ENCODE peak calls at places on chromosome 15, in five cellular contexts. W, V, A, L and R are unnamed samples.

GRCh38 chr15:61530769-61531168 is 301.7 kb upstream of the RORA start:
- DNase-seq in L (peak; percentile 1), W (no peak), A (no peak), V (no peak), R (no peak)

GRCh38 chr15:73368301-73369072 is at the start of gene HCN4:
- DNase-seq in V (no peak), L (no peak), W (no peak), A (peak; percentile 39), R (no peak)

GRCh38 chr15:39025331-39025730 is 460.7 kb upstream of the RASGRP1 start:
- DNase-seq in A (no peak), V (no peak), W (no peak), L (no peak), R (no peak)

GRCh38 chr15:74302821-74303359 is 64.6 kb downstream of the CYP11A1 start:
- DNase-seq in W (peak; percentile 69), A (no peak), L (peak; percentile 53), V (no peak), R (no peak)

GRCh38 chr15:62262305-62262941 is 97.3 kb upstream of the C2CD4B start:
- DNase-seq in A (no peak), V (no peak), L (no peak), W (no peak), R (no peak)

GRCh38 chr15:67241132-67241855 is 13.2 kb downstream of the AAGAB start:
- DNase-seq in A (no peak), W (no peak), L (no peak), V (no peak), R (no peak)

GRCh38 chr15:67110400-67110799 is 45.0 kb downstream of the SMAD3 start:
- DNase-seq in V (no peak), W (no peak), L (no peak), A (peak; percentile 18), R (no peak)

GRCh38 chr15:101528917-101529299 is 39.4 kb upstream of the PCSK6 start:
- DNase-seq in W (no peak), A (no peak), L (no peak), V (no peak), R (no peak)

GRCh38 chr15:33243869-33244268 is 49.4 kb upstream of the FMN1 start:
- DNase-seq in W (no peak), L (peak; percentile 3), V (peak; percentile 48), A (no peak), R (no peak)

GRCh38 chr15:80679805-80680175 is 15.3 kb upstream of the ABHD17C start:
- DNase-seq in L (no peak), A (no peak), V (no peak), W (no peak), R (no peak)

GRCh38 chr15:79874242-79874641 is 22.6 kb downstream of the MTHFS start:
- DNase-seq in V (no peak), L (no peak), W (no peak), A (no peak), R (no peak)

GRCh38 chr15:99095626-99096025 is 9.3 kb upstream of the SYNM start:
- DNase-seq in L (no peak), W (no peak), A (no peak), V (no peak), R (no peak)

GRCh38 chr15:31447893-31448634 is 121.4 kb downstream of the KLF13 start:
- DNase-seq in W (no peak), V (no peak), A (no peak), L (no peak), R (no peak)

GRCh38 chr15:48109856-48110531 is 10.8 kb upstream of the SLC24A5 start:
- DNase-seq in W (no peak), V (no peak), A (no peak), L (no peak), R (no peak)

GRCh38 chr15:52672661-52673060 is 6.5 kb downstream of the ATOSA start:
- DNase-seq in L (no peak), W (no peak), V (no peak), A (no peak), R (no peak)

GRCh38 chr15:23022156-23022555 is 17.2 kb downstream of the TUBGCP5 start:
- DNase-seq in L (no peak), A (no peak), W (no peak), V (no peak), R (no peak)

GRCh38 chr15:40122239-40122638 is 13.6 kb upstream of the BMF start:
- DNase-seq in L (no peak), A (no peak), V (no peak), W (no peak), R (no peak)

GRCh38 chr15:67097893-67098740 is 32.7 kb downstream of the SMAD3 start:
- DNase-seq in V (peak; percentile 91), A (no peak), L (peak; percentile 88), W (no peak), R (no peak)

GRCh38 chr15:50786871-50787270 is 21.4 kb upstream of the SPPL2A start:
- DNase-seq in W (no peak), L (no peak), A (no peak), V (no peak), R (no peak)

GRCh38 chr15:80090879-80091503 is 31.5 kb downstream of the ZFAND6 start:
- DNase-seq in V (no peak), L (peak; percentile 16), W (no peak), A (no peak), R (no peak)

GRCh38 chr15:95025924-95026728 is 794.8 kb downstream of the MCTP2 start:
- DNase-seq in A (no peak), W (peak; percentile 73), L (peak; percentile 76), V (no peak), R (no peak)

GRCh38 chr15:92164327-92165000 is 229.2 kb upstream of the ST8SIA2 start:
- DNase-seq in W (no peak), A (no peak), L (no peak), V (no peak), R (no peak)

GRCh38 chr15:30923429-30923828 is 19.7 kb downstream of the FAN1 start:
- DNase-seq in W (no peak), A (peak; percentile 40), V (no peak), L (no peak), R (no peak)

GRCh38 chr15:43749690-43750345 is 3.6 kb downstream of the PDIA3 start:
- DNase-seq in W (no peak), A (no peak), L (peak; percentile 33), V (no peak), R (no peak)

GRCh38 chr15:39642011-39642640 is 61.2 kb downstream of the THBS1 start:
- DNase-seq in V (no peak), A (no peak), L (no peak), W (no peak), R (no peak)

GRCh38 chr15:78360426-78360825 is 20.3 kb downstream of the CRABP1 start:
- DNase-seq in L (no peak), V (no peak), A (peak; percentile 59), W (peak; percentile 47), R (peak; percentile 44)

GRCh38 chr15:100595964-100596363 is 6.0 kb downstream of the LINS1 start:
- DNase-seq in A (no peak), V (no peak), L (no peak), W (no peak), R (no peak)

GRCh38 chr15:43346305-43346704 is 15.9 kb upstream of the LCMT2 start:
- DNase-seq in L (peak; percentile 25), V (no peak), A (no peak), W (no peak), R (no peak)

GRCh38 chr15:76502678-76503077 is 166.1 kb downstream of the ISL2 start:
- DNase-seq in A (no peak), L (no peak), V (no peak), W (no peak), R (no peak)

GRCh38 chr15:70128757-70129140 is 31.0 kb upstream of the TLE3 start:
- DNase-seq in A (no peak), L (no peak), W (no peak), V (no peak), R (no peak)

GRCh38 chr15:73932381-73933191 is 6.3 kb downstream of the LOXL1 start:
- DNase-seq in L (no peak), V (no peak), W (no peak), A (no peak), R (peak; percentile 11)

GRCh38 chr15:65394936-65395335 is 17.1 kb upstream of the IGDCC3 start:
- DNase-seq in A (no peak), V (no peak), L (no peak), W (no peak), R (peak; percentile 37)

GRCh38 chr15:49620174-49620573 is 444 bp downstream of the FAM227B start:
- DNase-seq in A (no peak), W (no peak), L (peak; percentile 64), V (no peak), R (no peak)

GRCh38 chr15:56036546-56037067 is 43.2 kb upstream of the NEDD4 start:
- DNase-seq in L (no peak), A (no peak), W (no peak), V (no peak), R (no peak)

GRCh38 chr15:42919308-42919707 is 1.3 kb downstream of the TTBK2 start:
- DNase-seq in L (no peak), A (no peak), W (no peak), V (no peak), R (no peak)

GRCh38 chr15:43105077-43105769 is 615 bp downstream of the UBR1 start:
- DNase-seq in W (no peak), L (peak; percentile 25), A (no peak), V (no peak), R (no peak)